ENCODE peak calls at places on chromosomes 6 and 20, in nine cellular contexts. X is Panc1, Z is HCT116, I is GM12891, W is transverse colon, A is suprapubic skin, J is prostate gland, V is stomach, U is SK-N-SH. P is an unnamed sample.

GRCh38 chr20:19374066-19374615 is 161.7 kb downstream of the SLC24A3 start:
- DNase-seq in W (no peak), A (no peak), J (no peak), I (no peak), V (no peak), Z (no peak), X (no peak), U (no peak), P (peak)

GRCh38 chr6:71887006-71887743 is 825 bp downstream of the RIMS1 start:
- DNase-seq in V (no peak), I (peak), Z (no peak), W (no peak), X (no peak), U (peak), A (no peak), J (no peak), P (no peak)

GRCh38 chr6:165821754-165822153 is 158.7 kb upstream of the PDE10A start:
- DNase-seq in W (no peak), A (no peak), J (no peak), Z (peak), V (no peak), U (no peak), I (no peak), X (no peak), P (no peak)

GRCh38 chr20:35093245-35093884 is 758 bp upstream of the TRPC4AP start:
- DNase-seq in J (no peak), I (no peak), W (no peak), X (peak), A (no peak), Z (no peak), V (no peak), U (no peak), P (peak)

GRCh38 chr6:43935921-43936320 is 165.9 kb downstream of the VEGFA start:
- DNase-seq in I (no peak), Z (no peak), A (peak), J (no peak), U (no peak), V (no peak), W (no peak), X (no peak), P (no peak)

GRCh38 chr20:48788486-48789072 is 39.2 kb downstream of the PREX1 start:
- DNase-seq in I (peak), A (no peak), J (no peak), X (no peak), Z (no peak), V (no peak), U (no peak), W (peak), P (no peak)

GRCh38 chr6:11323666-11324452 is 91.4 kb upstream of the NEDD9 start:
- DNase-seq in A (no peak), J (no peak), I (no peak), Z (no peak), W (no peak), V (peak), X (no peak), U (no peak), P (no peak)

GRCh38 chr6:51292659-51293058 is 474.0 kb downstream of the TFAP2B start:
- DNase-seq in I (no peak), X (no peak), Z (no peak), W (no peak), V (no peak), U (no peak), A (no peak), J (no peak), P (no peak)

GRCh38 chr6:54291738-54292137 is 16.5 kb upstream of the TINAG start:
- DNase-seq in Z (no peak), A (no peak), U (no peak), J (no peak), W (no peak), I (no peak), V (no peak), X (no peak), P (no peak)

GRCh38 chr20:24503352-24503931 is 34.0 kb downstream of the SYNDIG1 start:
- DNase-seq in X (no peak), V (no peak), Z (no peak), W (no peak), I (no peak), A (no peak), U (no peak), J (no peak), P (no peak)

GRCh38 chr6:169312658-169313346 is 59.2 kb upstream of the THBS2 start:
- DNase-seq in V (no peak), U (no peak), Z (no peak), A (no peak), I (no peak), J (no peak), X (no peak), W (no peak), P (no peak)

GRCh38 chr20:6162239-6162638 is 39.4 kb upstream of the FERMT1 start:
- DNase-seq in J (no peak), A (no peak), Z (no peak), I (no peak), U (no peak), V (no peak), W (no peak), X (no peak), P (no peak)

GRCh38 chr6:159945801-159946392 is 23.0 kb upstream of the IGF2R start:
- DNase-seq in A (no peak), W (no peak), U (no peak), V (no peak), Z (no peak), J (no peak), X (no peak), I (no peak), P (peak)

GRCh38 chr6:87082160-87082721 is 12.7 kb downstream of the CGA start:
- DNase-seq in I (no peak), A (no peak), X (no peak), W (no peak), U (no peak), V (no peak), Z (no peak), J (no peak), P (no peak)

GRCh38 chr20:24771651-24772061 is 177.4 kb upstream of the CST7 start:
- DNase-seq in V (peak), U (no peak), W (no peak), A (peak), X (no peak), I (no peak), J (no peak), Z (no peak), P (no peak)

GRCh38 chr6:39377530-39377929 is 55.0 kb upstream of the KCNK16 start:
- DNase-seq in U (peak), A (no peak), X (no peak), I (peak), V (no peak), Z (peak), J (peak), W (peak), P (no peak)

GRCh38 chr6:34514593-34515472 is 41.3 kb downstream of the SPDEF start:
- DNase-seq in I (no peak), A (peak), X (no peak), J (no peak), Z (no peak), U (peak), W (no peak), V (no peak), P (no peak)

GRCh38 chr6:167578371-167578901 is 248.3 kb upstream of the AFDN start:
- DNase-seq in A (peak), V (no peak), J (no peak), Z (no peak), I (no peak), W (no peak), U (no peak), X (no peak), P (no peak)

GRCh38 chr20:60512436-60512835 is 554.2 kb downstream of the CDH26 start:
- DNase-seq in Z (no peak), I (no peak), J (no peak), U (no peak), X (no peak), A (no peak), W (no peak), V (no peak), P (no peak)

GRCh38 chr20:913306-913849 is 2.8 kb downstream of the ANGPT4 start:
- DNase-seq in A (no peak), I (no peak), U (no peak), J (no peak), X (no peak), V (no peak), Z (no peak), W (no peak), P (no peak)
- TF ChIP-seq POLR2AphosphoS5 in A (no peak), I (no peak), U (no peak), J (no peak), X (no peak), V (no peak), Z (no peak), W (no peak), P (no peak)

GRCh38 chr20:42735539-42735938 is 454.2 kb downstream of the PTPRT start:
- DNase-seq in U (no peak), A (peak), V (no peak), I (no peak), J (no peak), X (no peak), Z (no peak), W (no peak), P (no peak)
- TF ChIP-seq POLR2AphosphoS5 in U (no peak), A (no peak), V (no peak), I (no peak), J (no peak), X (no peak), Z (no peak), W (no peak), P (no peak)

GRCh38 chr20:44625361-44625760 is 26.1 kb downstream of the ADA start:
- DNase-seq in X (no peak), Z (no peak), I (no peak), J (no peak), U (no peak), V (no peak), A (no peak), W (no peak), P (no peak)
- TF ChIP-seq POLR2AphosphoS5 in X (no peak), Z (no peak), I (no peak), J (no peak), U (no peak), V (no peak), A (no peak), W (no peak), P (no peak)

DNA sequence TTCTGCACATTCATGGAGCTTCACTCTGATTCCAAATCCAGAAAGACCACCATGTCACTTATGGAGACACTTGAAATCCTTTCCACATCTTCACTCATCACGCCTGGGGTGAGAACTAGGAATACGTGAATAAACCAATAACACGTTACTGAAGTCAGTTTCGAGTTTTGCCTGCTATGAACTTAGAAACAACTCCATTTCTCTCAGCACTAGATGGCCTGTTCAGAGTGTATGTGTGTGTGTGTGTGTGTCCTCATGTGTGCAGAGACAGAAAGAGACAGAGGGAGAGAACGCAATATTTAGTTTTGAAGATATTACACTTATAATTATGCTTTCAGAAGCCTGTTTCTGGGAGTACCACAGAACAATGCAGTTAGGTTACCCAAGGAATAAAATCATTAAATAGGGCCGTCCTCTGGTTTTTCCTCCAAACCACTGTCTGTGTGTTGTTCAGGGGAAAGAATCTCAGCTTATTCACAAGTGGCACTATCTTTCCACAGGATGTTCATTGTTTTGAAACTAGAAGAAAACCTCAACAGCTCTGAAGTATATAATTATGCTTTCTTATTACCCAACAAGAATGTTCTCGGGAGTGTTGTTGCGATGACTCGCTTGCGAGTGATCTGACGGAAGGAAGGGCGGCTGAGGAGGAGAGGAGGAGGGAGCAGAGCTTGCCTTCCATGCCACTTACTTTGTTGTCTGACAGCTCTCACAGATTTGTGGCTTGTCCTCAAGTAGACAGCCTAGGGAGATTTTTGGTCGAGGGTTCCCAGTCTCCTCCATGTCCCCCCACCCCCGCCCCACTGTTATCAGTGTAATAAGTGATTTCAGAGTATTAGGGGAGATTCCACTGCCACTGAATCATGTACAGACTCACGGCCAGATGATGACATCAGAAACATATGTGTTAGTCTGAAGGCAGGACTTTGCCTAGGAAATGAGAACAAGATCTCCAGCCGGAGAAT is 80.9 kb upstream of the CCN6 start:
- DNase-seq in U (peak), J (no peak), A (no peak), V (no peak), W (peak), Z (no peak), I (no peak), X (peak), P (no peak)
- TF ChIP-seq POLR2AphosphoS5 in U (peak), J (no peak), A (no peak), V (peak), W (no peak), Z (no peak), I (no peak), X (no peak), P (peak)

DNA sequence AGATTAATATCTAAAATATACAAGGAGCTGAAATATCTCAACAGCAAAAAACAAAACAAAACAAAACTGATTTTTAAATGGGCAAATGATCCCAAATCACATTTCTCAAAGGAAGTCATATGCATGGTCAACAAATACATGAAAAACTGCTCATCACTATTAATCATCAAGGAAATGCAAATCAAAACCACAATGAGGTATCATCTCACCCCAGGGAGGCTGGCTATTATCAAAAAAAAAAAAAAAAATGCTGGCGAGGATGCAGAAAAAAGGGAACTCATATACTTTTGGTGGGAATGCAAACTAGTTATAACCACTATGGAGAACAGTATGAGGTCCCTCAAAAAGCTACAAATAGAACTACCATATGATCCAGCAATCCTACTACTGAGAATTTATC is 34.6 kb downstream of the REPS1 start:
- DNase-seq in U (no peak), I (no peak), W (no peak), Z (no peak), J (no peak), X (no peak), A (no peak), V (no peak), P (no peak)
- TF ChIP-seq POLR2AphosphoS5 in U (no peak), I (no peak), W (no peak), Z (no peak), J (no peak), X (no peak), A (no peak), V (no peak), P (no peak)

GRCh38 chr6:14932485-14933178 is 313.2 kb upstream of the JARID2 start:
- DNase-seq in A (no peak), W (no peak), Z (no peak), J (no peak), X (no peak), V (no peak), U (no peak), I (no peak), P (no peak)
- TF ChIP-seq POLR2AphosphoS5 in A (no peak), W (no peak), Z (no peak), J (no peak), X (no peak), V (no peak), U (no peak), I (no peak), P (no peak)

GRCh38 chr6:37137201-37137880 is 32.6 kb upstream of the PIM1 start:
- DNase-seq in Z (peak), I (no peak), X (no peak), V (no peak), A (no peak), U (peak), W (no peak), J (no peak), P (no peak)

GRCh38 chr6:37131960-37132253 is 38.0 kb upstream of the PIM1 start:
- DNase-seq in J (no peak), I (no peak), A (no peak), W (no peak), U (no peak), Z (no peak), V (no peak), X (no peak), P (no peak)

GRCh38 chr6:37136821-37137200 is 33.1 kb upstream of the PIM1 start:
- DNase-seq in I (no peak), X (no peak), W (no peak), Z (no peak), V (no peak), U (no peak), J (no peak), A (no peak), P (no peak)

GRCh38 chr6:37135835-37136694 is 33.9 kb upstream of the PIM1 start:
- DNase-seq in Z (no peak), I (no peak), V (no peak), X (no peak), J (no peak), U (no peak), W (no peak), A (no peak), P (no peak)

GRCh38 chr6:37134622-37135191 is 35.2 kb upstream of the PIM1 start:
- DNase-seq in V (peak), W (peak), I (no peak), Z (peak), U (no peak), X (peak), A (no peak), J (no peak), P (no peak)
- TF ChIP-seq POLR2AphosphoS5 in V (peak), W (peak), I (no peak), Z (peak), U (peak), X (no peak), A (no peak), J (peak), P (peak)

GRCh38 chr20:33664085-33664761 is 2.1 kb downstream of the C20orf144 start:
- DNase-seq in I (peak), Z (no peak), U (peak), A (no peak), X (no peak), V (no peak), J (no peak), W (no peak), P (no peak)

GRCh38 chr20:33662172-33662571 is at the start of gene C20orf144:
- DNase-seq in I (peak), Z (no peak), U (no peak), X (no peak), V (no peak), W (no peak), A (no peak), J (no peak), P (no peak)

GRCh38 chr20:33660685-33661058 is 1.5 kb upstream of the C20orf144 start:
- DNase-seq in W (no peak), I (no peak), Z (no peak), J (no peak), A (no peak), X (no peak), U (no peak), V (no peak), P (no peak)

GRCh38 chr20:33664762-33665144 is 2.0 kb upstream of the ACTL10 start:
- DNase-seq in A (no peak), U (peak), I (no peak), W (no peak), X (no peak), V (no peak), Z (no peak), J (no peak), P (no peak)

DNA sequence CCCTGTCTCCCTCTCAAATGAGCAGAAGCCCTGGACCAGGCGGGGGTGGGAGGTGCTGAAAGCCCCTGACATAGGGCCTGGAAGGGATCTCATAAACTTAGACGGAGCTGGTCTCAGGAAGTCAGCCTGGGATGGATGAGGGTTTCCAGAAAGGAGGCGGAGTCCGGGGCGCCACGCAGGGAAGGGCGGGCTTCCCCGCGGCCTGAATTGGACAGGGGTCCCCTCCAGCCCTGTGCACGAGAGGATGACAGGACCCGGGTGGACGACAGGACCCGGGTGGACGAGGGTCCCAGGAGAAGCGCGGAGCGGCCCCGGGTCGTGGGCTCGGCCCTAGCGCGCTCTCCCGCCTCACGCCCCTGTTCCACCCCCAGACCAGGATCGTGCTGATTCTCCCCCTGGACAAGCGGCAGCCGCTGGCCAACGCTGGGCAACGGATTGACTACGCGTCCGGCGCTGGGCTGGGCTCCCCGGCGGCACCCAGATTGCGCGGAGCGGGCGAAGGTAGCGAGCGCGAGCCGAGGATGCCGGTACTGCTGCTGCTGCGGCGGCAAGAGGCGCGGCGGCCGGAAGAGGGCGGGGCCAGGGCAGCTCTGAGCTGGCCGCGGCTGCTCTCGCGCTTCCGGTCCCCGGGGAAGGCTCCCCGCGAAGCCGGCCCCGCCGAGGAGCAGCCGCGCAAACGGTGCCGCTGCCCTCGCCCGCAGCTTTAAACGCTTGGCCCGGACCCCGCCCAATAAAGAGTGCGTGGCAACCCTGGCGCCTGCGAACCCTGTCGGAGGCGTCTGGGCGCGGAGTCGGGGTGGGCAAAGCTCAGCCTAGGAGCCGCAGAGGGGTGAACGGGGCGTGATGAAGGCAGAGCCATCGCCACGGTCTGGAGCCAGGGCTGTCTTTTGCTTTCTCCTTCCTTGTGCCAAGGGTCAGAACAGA is 1.3 kb downstream of the C20orf144 start:
- DNase-seq in A (no peak), W (peak), J (peak), I (peak), X (no peak), U (peak), Z (no peak), V (peak), P (no peak)
- TF ChIP-seq POLR2AphosphoS5 in A (no peak), W (peak), J (peak), I (no peak), X (peak), U (peak), Z (peak), V (peak), P (peak)

P was measured in vagina.